ENCODE peak calls at places on chromosomes 6 and 20, in four cellular contexts. One of them, this sample, is unnamed. For H3F3A, the result is how much of the 10 kb centered on the place peaks cover.

GRCh38 chr6:29995346-29995777 is 53.0 kb downstream of the HLA-A start:
- DNase-seq in PC-3: peak
- DNase-seq in GM23338: no peak
- DNase-seq in SK-N-SH: no peak
- DNase-seq in this sample: peak

GRCh38 chr6:169618526-169619490 is 83.0 kb downstream of the WDR27 start:
- DNase-seq in PC-3: peak
- DNase-seq in GM23338: peak
- DNase-seq in SK-N-SH: no peak
- DNase-seq in this sample: peak

GRCh38 chr6:106033806-106034205 is 52.3 kb upstream of the PRDM1 start:
- DNase-seq in PC-3: no peak
- DNase-seq in GM23338: no peak
- DNase-seq in SK-N-SH: no peak
- DNase-seq in this sample: no peak

GRCh38 chr6:85405175-85405852 is 44.6 kb upstream of the NT5E start:
- DNase-seq in PC-3: peak
- DNase-seq in GM23338: no peak
- DNase-seq in SK-N-SH: no peak
- DNase-seq in this sample: peak

GRCh38 chr6:119233327-119233984 is 116.1 kb downstream of the MAN1A1 start:
- DNase-seq in PC-3: no peak
- DNase-seq in GM23338: no peak
- DNase-seq in SK-N-SH: no peak
- DNase-seq in this sample: no peak

GRCh38 chr6:127343753-127344659 is 597 bp upstream of the ECHDC1 start:
- DNase-seq in PC-3: peak
- DNase-seq in GM23338: peak
- DNase-seq in SK-N-SH: peak
- DNase-seq in this sample: peak

GRCh38 chr20:47008842-47009518 is 114.3 kb downstream of the EYA2 start:
- DNase-seq in PC-3: peak
- DNase-seq in GM23338: no peak
- DNase-seq in SK-N-SH: no peak
- DNase-seq in this sample: no peak

GRCh38 chr20:25238319-25239037 is 9.4 kb upstream of the PYGB start:
- DNase-seq in PC-3: peak
- DNase-seq in GM23338: no peak
- DNase-seq in SK-N-SH: no peak
- DNase-seq in this sample: peak

GRCh38 chr6:121849477-121849876 is 414.0 kb downstream of the GJA1 start:
- DNase-seq in PC-3: peak
- DNase-seq in GM23338: peak
- DNase-seq in SK-N-SH: peak
- DNase-seq in this sample: peak

GRCh38 chr20:50138479-50139393 is 14.8 kb downstream of the PEDS1 start:
- DNase-seq in PC-3: no peak
- DNase-seq in GM23338: peak
- DNase-seq in SK-N-SH: no peak
- DNase-seq in this sample: no peak

GRCh38 chr20:58552366-58552934 is 37.3 kb upstream of the APCDD1L start:
- DNase-seq in PC-3: no peak
- DNase-seq in GM23338: no peak
- DNase-seq in SK-N-SH: no peak
- DNase-seq in this sample: no peak

GRCh38 chr20:60700728-60701127 is 551.3 kb upstream of the CDH4 start:
- DNase-seq in PC-3: no peak
- DNase-seq in GM23338: no peak
- DNase-seq in SK-N-SH: no peak
- DNase-seq in this sample: peak

GRCh38 chr20:63568986-63569949 is 4.8 kb downstream of the HELZ2 start:
- DNase-seq in PC-3: no peak
- DNase-seq in GM23338: no peak
- DNase-seq in SK-N-SH: no peak
- DNase-seq in this sample: no peak

GRCh38 chr6:138307816-138308727 is 69.6 kb upstream of the SMIM28 start:
- DNase-seq in PC-3: no peak
- DNase-seq in GM23338: peak
- DNase-seq in SK-N-SH: no peak
- DNase-seq in this sample: peak

GRCh38 chr20:33137195-33137594 is 30.8 kb upstream of the BPIFA2 start:
- DNase-seq in PC-3: no peak
- DNase-seq in GM23338: no peak
- DNase-seq in SK-N-SH: no peak
- DNase-seq in this sample: no peak

GRCh38 chr20:63733579-63734081 is 2.8 kb upstream of the LIME1 start:
- DNase-seq in PC-3: no peak
- DNase-seq in GM23338: no peak
- DNase-seq in SK-N-SH: no peak
- DNase-seq in this sample: no peak

GRCh38 chr20:56160956-56161355 is 87.6 kb upstream of the MC3R start:
- DNase-seq in PC-3: no peak
- DNase-seq in GM23338: no peak
- DNase-seq in SK-N-SH: no peak
- DNase-seq in this sample: no peak
- H3F3A ChIP-seq in PC-3: under half
- H3F3A ChIP-seq in GM23338: under half
- H3F3A ChIP-seq in SK-N-SH: under half
- H3F3A ChIP-seq in this sample: under half

GRCh38 chr6:44291841-44292240 is 21.3 kb downstream of the AARS2 start:
- DNase-seq in PC-3: no peak
- DNase-seq in GM23338: no peak
- DNase-seq in SK-N-SH: no peak
- DNase-seq in this sample: no peak
- H3K27ac ChIP-seq in PC-3: no peak
- H3K27ac ChIP-seq in GM23338: no peak
- H3K27ac ChIP-seq in SK-N-SH: no peak
- H3K27ac ChIP-seq in this sample: no peak

GRCh38 chr20:34711813-34712430 is 7.8 kb downstream of the TP53INP2 start:
- DNase-seq in PC-3: no peak
- DNase-seq in GM23338: no peak
- DNase-seq in SK-N-SH: no peak
- DNase-seq in this sample: no peak

GRCh38 chr20:34710568-34710839 is 6.4 kb downstream of the TP53INP2 start:
- DNase-seq in PC-3: no peak
- DNase-seq in GM23338: no peak
- DNase-seq in SK-N-SH: no peak
- DNase-seq in this sample: no peak

GRCh38 chr20:34712525-34713192 is 8.5 kb downstream of the TP53INP2 start:
- DNase-seq in PC-3: no peak
- DNase-seq in GM23338: no peak
- DNase-seq in SK-N-SH: no peak
- DNase-seq in this sample: no peak

GRCh38 chr20:34709836-34710567 is 5.9 kb downstream of the TP53INP2 start:
- DNase-seq in PC-3: peak
- DNase-seq in GM23338: peak
- DNase-seq in SK-N-SH: peak
- DNase-seq in this sample: peak

GRCh38 chr20:34710861-34711574 is 6.9 kb downstream of the TP53INP2 start:
- DNase-seq in PC-3: no peak
- DNase-seq in GM23338: no peak
- DNase-seq in SK-N-SH: no peak
- DNase-seq in this sample: no peak
- H3F3A ChIP-seq in PC-3: under half
- H3F3A ChIP-seq in GM23338: under half
- H3F3A ChIP-seq in SK-N-SH: under half
- H3F3A ChIP-seq in this sample: half or more

GRCh38 chr20:12028771-12029170 is 111.1 kb downstream of the BTBD3 start:
- DNase-seq in PC-3: no peak
- DNase-seq in GM23338: no peak
- DNase-seq in SK-N-SH: peak
- DNase-seq in this sample: no peak

GRCh38 chr20:12036142-12036541 is 118.4 kb downstream of the BTBD3 start:
- DNase-seq in PC-3: no peak
- DNase-seq in GM23338: no peak
- DNase-seq in SK-N-SH: no peak
- DNase-seq in this sample: no peak

GRCh38 chr20:12030470-12030869 is 112.8 kb downstream of the BTBD3 start:
- DNase-seq in PC-3: no peak
- DNase-seq in GM23338: no peak
- DNase-seq in SK-N-SH: no peak
- DNase-seq in this sample: no peak
- H3K27ac ChIP-seq in PC-3: no peak
- H3K27ac ChIP-seq in GM23338: no peak
- H3K27ac ChIP-seq in SK-N-SH: no peak
- H3K27ac ChIP-seq in this sample: no peak

GRCh38 chr6:49553353-49553752 is 2.9 kb downstream of the C6orf141 start:
- DNase-seq in PC-3: peak
- DNase-seq in GM23338: no peak
- DNase-seq in SK-N-SH: no peak
- DNase-seq in this sample: peak
- H3F3A ChIP-seq in PC-3: under half
- H3F3A ChIP-seq in GM23338: under half
- H3F3A ChIP-seq in SK-N-SH: under half
- H3F3A ChIP-seq in this sample: under half

GRCh38 chr6:26235240-26235730 is 129.7 kb upstream of the BTN3A2 start:
- DNase-seq in PC-3: peak
- DNase-seq in GM23338: no peak
- DNase-seq in SK-N-SH: no peak
- DNase-seq in this sample: no peak

GRCh38 chr6:26243132-26243531 is 121.9 kb upstream of the BTN3A2 start:
- DNase-seq in PC-3: peak
- DNase-seq in GM23338: no peak
- DNase-seq in SK-N-SH: no peak
- DNase-seq in this sample: no peak

GRCh38 chr6:26240981-26241770 is 123.8 kb upstream of the BTN3A2 start:
- DNase-seq in PC-3: no peak
- DNase-seq in GM23338: peak
- DNase-seq in SK-N-SH: no peak
- DNase-seq in this sample: peak

GRCh38 chr6:26243742-26244141 is 121.3 kb upstream of the BTN3A2 start:
- DNase-seq in PC-3: peak
- DNase-seq in GM23338: no peak
- DNase-seq in SK-N-SH: no peak
- DNase-seq in this sample: no peak

GRCh38 chr6:26240157-26240980 is 124.6 kb upstream of the BTN3A2 start:
- DNase-seq in PC-3: no peak
- DNase-seq in GM23338: peak
- DNase-seq in SK-N-SH: peak
- DNase-seq in this sample: peak
- H3K27ac ChIP-seq in PC-3: no peak
- H3K27ac ChIP-seq in GM23338: peak
- H3K27ac ChIP-seq in SK-N-SH: no peak
- H3K27ac ChIP-seq in this sample: peak

GRCh38 chr6:42450314-42451145 is 1.2 kb downstream of the TRERF1 start:
- DNase-seq in PC-3: peak
- DNase-seq in GM23338: peak
- DNase-seq in SK-N-SH: no peak
- DNase-seq in this sample: peak
- H3F3A ChIP-seq in PC-3: under half
- H3F3A ChIP-seq in GM23338: under half
- H3F3A ChIP-seq in SK-N-SH: under half
- H3F3A ChIP-seq in this sample: under half

DNA sequence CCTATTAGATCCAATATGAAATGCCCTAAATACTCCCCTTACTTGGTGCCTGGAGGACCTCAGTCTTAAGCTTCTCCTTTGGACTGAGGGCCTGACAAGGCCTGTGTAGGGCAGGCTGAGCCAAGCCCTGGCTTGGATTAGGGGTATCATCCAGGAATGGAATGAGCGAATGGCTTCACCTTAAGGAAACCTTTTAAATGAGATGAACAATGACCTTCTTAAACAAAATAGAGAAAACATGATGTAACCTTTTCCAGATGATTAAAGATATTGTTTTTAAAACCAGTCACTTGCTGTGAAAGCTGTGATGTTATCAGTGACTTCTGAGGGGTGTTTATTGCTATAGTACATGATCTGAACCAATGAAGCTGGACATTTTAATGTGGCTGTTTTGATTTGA is 55.5 kb downstream of the TRAF3IP2 start:
- DNase-seq in PC-3: no peak
- DNase-seq in GM23338: no peak
- DNase-seq in SK-N-SH: no peak
- DNase-seq in this sample: no peak
- H3K27ac ChIP-seq in PC-3: no peak
- H3K27ac ChIP-seq in GM23338: no peak
- H3K27ac ChIP-seq in SK-N-SH: no peak
- H3K27ac ChIP-seq in this sample: no peak

GRCh38 chr6:78700997-78701396 is 166.4 kb upstream of the IRAK1BP1 start:
- DNase-seq in PC-3: no peak
- DNase-seq in GM23338: no peak
- DNase-seq in SK-N-SH: no peak
- DNase-seq in this sample: no peak

GRCh38 chr6:78701407-78701806 is 165.9 kb upstream of the IRAK1BP1 start:
- DNase-seq in PC-3: peak
- DNase-seq in GM23338: no peak
- DNase-seq in SK-N-SH: no peak
- DNase-seq in this sample: peak
- H3F3A ChIP-seq in PC-3: under half
- H3F3A ChIP-seq in GM23338: under half
- H3F3A ChIP-seq in SK-N-SH: under half
- H3F3A ChIP-seq in this sample: under half

GRCh38 chr6:149463781-149464180 is 21.0 kb downstream of the ZC3H12D start:
- DNase-seq in PC-3: no peak
- DNase-seq in GM23338: no peak
- DNase-seq in SK-N-SH: no peak
- DNase-seq in this sample: peak

GRCh38 chr6:149468179-149468578 is 16.6 kb downstream of the ZC3H12D start:
- DNase-seq in PC-3: no peak
- DNase-seq in GM23338: no peak
- DNase-seq in SK-N-SH: no peak
- DNase-seq in this sample: no peak

GRCh38 chr6:149467265-149467664 is 17.5 kb downstream of the ZC3H12D start:
- DNase-seq in PC-3: no peak
- DNase-seq in GM23338: no peak
- DNase-seq in SK-N-SH: no peak
- DNase-seq in this sample: no peak

GRCh38 chr6:149461670-149462069 is 23.1 kb downstream of the ZC3H12D start:
- DNase-seq in PC-3: no peak
- DNase-seq in GM23338: no peak
- DNase-seq in SK-N-SH: no peak
- DNase-seq in this sample: no peak

GRCh38 chr6:149464411-149464810 is 20.4 kb downstream of the ZC3H12D start:
- DNase-seq in PC-3: no peak
- DNase-seq in GM23338: no peak
- DNase-seq in SK-N-SH: no peak
- DNase-seq in this sample: no peak
- H3K27ac ChIP-seq in PC-3: no peak
- H3K27ac ChIP-seq in GM23338: no peak
- H3K27ac ChIP-seq in SK-N-SH: no peak
- H3K27ac ChIP-seq in this sample: no peak

This sample was measured in GM23248.